ENCODE peak calls at places on chromosome 6, in five cellular contexts. J, G, A, W and K are unnamed samples.
A peak's percentile ranks its signal among the peaks of the same experiment; 100 is the strongest.

GRCh38 chr6:69233195-69233524 is 563.6 kb downstream of the LMBRD1 start:
- DNase-seq in J (no peak), G (no peak), A (no peak), W (no peak), K (no peak)

GRCh38 chr6:9254251-9254650 is 818.9 kb upstream of the SLC35B3 start:
- DNase-seq in J (no peak), G (no peak), A (no peak), W (no peak), K (no peak)

GRCh38 chr6:45988635-45989034 is 27.0 kb downstream of the CLIC5 start:
- DNase-seq in J (peak; percentile 61), G (no peak), A (no peak), W (no peak), K (no peak)

GRCh38 chr6:158766621-158767435 is 52.3 kb downstream of the EZR start:
- DNase-seq in J (no peak), G (no peak), A (peak; percentile 51), W (no peak), K (no peak)

GRCh38 chr6:113858067-113858604 is 991 bp downstream of the MARCKS start:
- DNase-seq in J (peak; percentile 29), G (peak; percentile 47), A (peak; percentile 73), W (peak; percentile 56), K (peak; percentile 46)

GRCh38 chr6:168217216-168217879 is 102.2 kb downstream of the DACT2 start:
- DNase-seq in J (no peak), G (no peak), A (no peak), W (no peak), K (no peak)

GRCh38 chr6:119234457-119234856 is 115.1 kb downstream of the MAN1A1 start:
- DNase-seq in J (no peak), G (no peak), A (no peak), W (no peak), K (no peak)

GRCh38 chr6:127737009-127737486 is 160.1 kb downstream of the C6orf58 start:
- DNase-seq in J (no peak), G (no peak), A (no peak), W (peak; percentile 36), K (peak; percentile 18)

GRCh38 chr6:89353118-89353556 is 615 bp upstream of the UBE2J1 start:
- DNase-seq in J (peak; percentile 19), G (no peak), A (no peak), W (no peak), K (no peak)

GRCh38 chr6:43120101-43120730 is 44.1 kb downstream of the PTK7 start:
- DNase-seq in J (no peak), G (no peak), A (no peak), W (no peak), K (no peak)

GRCh38 chr6:113540491-113540890 is 316.7 kb upstream of the MARCKS start:
- DNase-seq in J (no peak), G (no peak), A (no peak), W (no peak), K (no peak)

GRCh38 chr6:63844287-63844686 is 208.7 kb downstream of the PHF3 start:
- DNase-seq in J (no peak), G (no peak), A (no peak), W (no peak), K (no peak)

GRCh38 chr6:100062621-100063020 is 68.6 kb upstream of the MCHR2 start:
- DNase-seq in J (no peak), G (no peak), A (no peak), W (no peak), K (no peak)

GRCh38 chr6:89828988-89829590 is 591 bp upstream of the CASP8AP2 start:
- DNase-seq in J (no peak), G (no peak), A (no peak), W (peak; percentile 21), K (no peak)

GRCh38 chr6:137933696-137934095 is 66.6 kb downstream of the TNFAIP3 start:
- DNase-seq in J (peak; percentile 33), G (no peak), A (peak; percentile 83), W (no peak), K (no peak)

GRCh38 chr6:111503194-111503593 is 20.2 kb upstream of the REV3L start:
- DNase-seq in J (no peak), G (no peak), A (no peak), W (no peak), K (no peak)

GRCh38 chr6:170174124-170174770 is 116.6 kb downstream of the DLL1 start:
- DNase-seq in J (peak; percentile 14), G (no peak), A (peak; percentile 65), W (peak; percentile 23), K (no peak)

GRCh38 chr6:51813904-51814303 is 273.5 kb downstream of the PKHD1 start:
- DNase-seq in J (no peak), G (no peak), A (no peak), W (no peak), K (no peak)

DNA sequence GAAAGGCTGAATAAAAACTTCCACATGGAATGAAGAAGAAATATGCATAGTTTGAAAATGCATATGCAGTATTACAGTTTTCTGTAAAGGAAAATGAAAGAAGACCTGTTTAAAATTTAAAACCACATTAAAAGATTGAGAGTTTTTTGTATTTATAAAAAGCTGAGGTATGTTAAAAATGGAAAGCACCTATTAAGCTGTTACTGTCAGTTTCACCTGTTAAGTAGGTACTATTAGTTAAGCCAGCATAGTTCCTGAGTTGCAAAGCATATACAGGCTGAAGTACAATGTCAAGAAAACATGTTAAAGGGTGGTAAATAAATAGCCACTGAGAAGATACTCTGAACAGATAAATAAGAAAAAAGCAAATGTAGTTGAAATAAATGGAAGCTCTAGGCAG is 69.9 kb downstream of the ATXN1 start:
- DNase-seq in J (no peak), G (no peak), A (no peak), W (no peak), K (no peak)
- H3K4me1 ChIP-seq in J (peaks cover 38% of the 10 kb centered on the region), G (peaks cover 9% of the 10 kb centered on the region), A (no peaks in the 10 kb centered on the region), W (no peaks in the 10 kb centered on the region), K (no peaks in the 10 kb centered on the region)

GRCh38 chr6:107116923-107117417 is 1.7 kb upstream of the BEND3 start:
- DNase-seq in J (no peak), G (no peak), A (no peak), W (no peak), K (no peak)

GRCh38 chr6:107114213-107114871 is 973 bp downstream of the BEND3 start:
- DNase-seq in J (peak; percentile 89), G (peak; percentile 65), A (peak; percentile 89), W (peak; percentile 84), K (peak; percentile 60)

GRCh38 chr6:107115695-107116327 is 496 bp upstream of the BEND3 start:
- DNase-seq in J (no peak), G (no peak), A (no peak), W (peak; percentile 71), K (no peak)

GRCh38 chr6:107114872-107115694 is at the start of gene BEND3:
- DNase-seq in J (peak; percentile 40), G (no peak), A (no peak), W (peak; percentile 45), K (no peak)

DNA sequence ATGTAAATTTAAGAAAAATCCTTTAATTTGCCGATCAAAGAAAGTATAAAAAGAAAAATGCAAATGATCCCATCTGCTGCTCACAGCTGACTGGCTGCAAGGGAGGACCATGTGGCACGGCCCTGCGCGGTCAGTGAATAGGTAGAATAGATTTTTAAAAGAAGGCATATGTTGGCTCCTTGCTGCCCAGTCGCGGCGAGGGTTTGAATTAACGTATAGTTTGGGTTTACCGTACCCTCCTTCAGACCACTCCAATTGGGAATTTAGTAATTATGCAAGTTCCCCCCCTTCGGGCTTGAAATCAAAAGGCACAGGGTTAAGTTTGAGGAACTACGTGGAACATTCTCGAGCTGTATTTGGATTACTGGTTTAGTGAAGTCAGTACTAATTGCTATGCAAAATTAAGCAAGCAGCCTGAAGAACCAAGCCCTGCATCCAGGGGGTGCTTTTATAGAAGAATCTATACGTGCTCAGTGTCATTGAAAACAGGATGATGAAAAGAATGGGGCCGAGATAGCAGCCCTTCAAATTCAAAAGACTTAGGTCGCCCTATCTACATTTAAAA is 1.1 kb upstream of the BEND3 start:
- DNase-seq in J (no peak), G (no peak), A (no peak), W (peak; percentile 73), K (no peak)
- TF ChIP-seq CTCF in J (no peak), G (no peak), A (no peak), W (no peak), K (no peak)

DNA sequence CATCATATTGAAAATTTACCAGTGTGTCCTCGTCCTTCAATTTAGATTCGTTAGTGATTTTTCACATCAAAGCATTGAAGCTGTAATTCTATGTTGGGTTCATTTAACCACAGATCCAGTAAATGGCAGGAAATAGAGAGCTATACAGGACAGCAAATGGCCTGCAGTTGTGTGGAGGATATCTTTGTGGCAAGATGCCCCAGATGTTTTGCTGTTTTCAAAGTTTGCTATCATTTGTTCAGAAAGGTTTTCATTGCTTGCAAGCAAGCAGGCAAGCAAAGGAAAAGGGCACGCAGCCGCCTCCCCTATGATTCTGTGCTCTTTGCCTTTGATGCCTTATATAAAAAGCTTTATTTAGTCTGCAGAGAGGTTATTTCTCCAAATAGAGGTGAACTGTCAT is 66.2 kb downstream of the UTRN start:
- DNase-seq in J (no peak), G (no peak), A (no peak), W (no peak), K (no peak)
- H3K4me1 ChIP-seq in J (peaks cover 93% of the 10 kb centered on the region), G (peaks cover 74% of the 10 kb centered on the region), A (no peaks in the 10 kb centered on the region), W (no peaks in the 10 kb centered on the region), K (no peaks in the 10 kb centered on the region)

DNA sequence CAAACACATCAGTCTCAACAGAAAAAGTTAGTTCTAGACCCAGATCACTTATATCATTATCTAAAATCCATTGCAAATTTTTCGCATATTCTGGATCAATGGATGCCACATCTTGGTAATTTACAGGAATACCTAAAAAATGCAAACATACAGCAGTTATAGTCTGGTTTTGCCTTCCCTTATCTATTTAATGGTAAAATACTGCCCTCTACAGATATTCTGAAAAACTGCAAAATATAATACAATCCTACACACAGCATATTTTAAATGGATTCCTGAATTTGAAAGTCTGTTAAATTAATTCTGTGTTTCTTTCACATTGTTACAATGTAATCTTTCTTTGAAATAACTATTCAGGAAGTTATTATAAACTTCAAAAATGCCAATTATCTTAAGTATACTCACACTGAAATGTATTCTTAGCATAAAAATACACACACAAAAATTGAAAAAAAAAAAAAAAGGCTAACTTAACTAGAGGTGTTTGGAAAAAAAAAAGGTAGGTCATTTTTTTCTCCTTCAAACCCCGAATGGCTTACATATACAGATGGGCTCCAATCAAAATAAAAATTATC is 88.4 kb downstream of the HACE1 start:
- DNase-seq in J (no peak), G (no peak), A (no peak), W (no peak), K (no peak)
- TF ChIP-seq CTCF in J (peak; percentile 70), G (peak; percentile 29), A (peak; percentile 56), W (peak; percentile 33), K (no peak)

GRCh38 chr6:14547284-14548001 is 429.9 kb downstream of the CD83 start:
- DNase-seq in J (no peak), G (no peak), A (no peak), W (no peak), K (no peak)

GRCh38 chr6:14549319-14549770 is 431.8 kb downstream of the CD83 start:
- DNase-seq in J (no peak), G (no peak), A (no peak), W (peak; percentile 75), K (no peak)

GRCh38 chr6:14550410-14550809 is 432.8 kb downstream of the CD83 start:
- DNase-seq in J (no peak), G (no peak), A (no peak), W (peak; percentile 49), K (no peak)

GRCh38 chr6:14550817-14551216 is 433.2 kb downstream of the CD83 start:
- DNase-seq in J (peak; percentile 43), G (no peak), A (no peak), W (peak; percentile 47), K (no peak)

GRCh38 chr6:14549871-14550270 is 432.3 kb downstream of the CD83 start:
- DNase-seq in J (no peak), G (no peak), A (no peak), W (no peak), K (no peak)
- H3K4me1 ChIP-seq in J (peaks cover 33% of the 10 kb centered on the region), G (peaks cover 10% of the 10 kb centered on the region), A (no peaks in the 10 kb centered on the region), W (no peaks in the 10 kb centered on the region), K (no peaks in the 10 kb centered on the region)